ENCODE peak calls at places on chromosomes 3 and 15, in eight cellular contexts. Q, C, G, N, Z, W, D and T are unnamed samples.

GRCh38 chr15:38610748-38611147 is 46.1 kb upstream of the RASGRP1 start:
- DNase-seq in Q (no peak), C (no peak), G (no peak), N (no peak), Z (no peak), W (no peak), D (no peak), T (no peak)

GRCh38 chr3:182092662-182093262 is 381.0 kb downstream of the SOX2 start:
- DNase-seq in Q (no peak), C (no peak), G (no peak), N (peak), Z (no peak), W (no peak), D (no peak), T (no peak)

GRCh38 chr15:40379853-40380252 is 2.7 kb upstream of the KNSTRN start:
- DNase-seq in Q (no peak), C (no peak), G (peak), N (no peak), Z (peak), W (peak), D (no peak), T (no peak)

GRCh38 chr3:53255360-53255774 is 455 bp downstream of the TKT start:
- DNase-seq in Q (no peak), C (peak), G (no peak), N (no peak), Z (peak), W (no peak), D (no peak), T (no peak)

GRCh38 chr15:37134699-37135131 is 34.4 kb upstream of the MEIS2 start:
- DNase-seq in Q (no peak), C (no peak), G (peak), N (no peak), Z (peak), W (peak), D (no peak), T (peak)

GRCh38 chr3:62374375-62374876 is 1.1 kb upstream of the FEZF2 start:
- DNase-seq in Q (no peak), C (no peak), G (no peak), N (no peak), Z (no peak), W (peak), D (no peak), T (no peak)

GRCh38 chr3:14583543-14584091 is 43.5 kb upstream of the GRIP2 start:
- DNase-seq in Q (no peak), C (no peak), G (no peak), N (no peak), Z (no peak), W (no peak), D (no peak), T (no peak)

GRCh38 chr3:14376348-14377043 is 25.9 kb upstream of the SLC6A6 start:
- DNase-seq in Q (no peak), C (no peak), G (no peak), N (no peak), Z (peak), W (no peak), D (no peak), T (no peak)